ENCODE peak calls at places on chromosome 15, in nine cellular contexts. One of them, this sample, is unnamed.

GRCh38 chr15:79117442-79118204 is 27.0 kb upstream of the RASGRF1 start:
- DNase-seq in H1: peak
- DNase-seq in spleen: no peak
- DNase-seq in HCT116: no peak
- DNase-seq in breast epithelium: no peak
- DNase-seq in prostate gland: no peak
- DNase-seq in HepG2: no peak
- DNase-seq in suprapubic skin: no peak
- DNase-seq in sigmoid colon: no peak
- DNase-seq in this sample: peak

GRCh38 chr15:48781002-48781401 is 29.9 kb downstream of the CEP152 start:
- DNase-seq in H1: no peak
- DNase-seq in spleen: no peak
- DNase-seq in HCT116: no peak
- DNase-seq in breast epithelium: no peak
- DNase-seq in prostate gland: no peak
- DNase-seq in HepG2: no peak
- DNase-seq in suprapubic skin: no peak
- DNase-seq in sigmoid colon: no peak
- DNase-seq in this sample: no peak

GRCh38 chr15:73518180-73518862 is 75.4 kb downstream of the REC114 start:
- DNase-seq in H1: no peak
- DNase-seq in spleen: no peak
- DNase-seq in HCT116: no peak
- DNase-seq in breast epithelium: no peak
- DNase-seq in prostate gland: no peak
- DNase-seq in HepG2: no peak
- DNase-seq in suprapubic skin: no peak
- DNase-seq in sigmoid colon: no peak
- DNase-seq in this sample: no peak

GRCh38 chr15:86872782-86873181 is 793.1 kb downstream of the AGBL1 start:
- DNase-seq in H1: no peak
- DNase-seq in spleen: no peak
- DNase-seq in HCT116: no peak
- DNase-seq in breast epithelium: no peak
- DNase-seq in prostate gland: no peak
- DNase-seq in HepG2: no peak
- DNase-seq in suprapubic skin: no peak
- DNase-seq in sigmoid colon: no peak
- DNase-seq in this sample: no peak

GRCh38 chr15:85838655-85839054 is 43.9 kb upstream of the KLHL25 start:
- DNase-seq in H1: no peak
- DNase-seq in spleen: no peak
- DNase-seq in HCT116: no peak
- DNase-seq in breast epithelium: no peak
- DNase-seq in prostate gland: no peak
- DNase-seq in HepG2: no peak
- DNase-seq in suprapubic skin: peak
- DNase-seq in sigmoid colon: no peak
- DNase-seq in this sample: no peak

GRCh38 chr15:95760508-95760907 is 570.0 kb upstream of the NR2F2 start:
- DNase-seq in H1: peak
- DNase-seq in spleen: peak
- DNase-seq in HCT116: no peak
- DNase-seq in breast epithelium: no peak
- DNase-seq in prostate gland: no peak
- DNase-seq in HepG2: peak
- DNase-seq in suprapubic skin: no peak
- DNase-seq in sigmoid colon: no peak
- DNase-seq in this sample: no peak

GRCh38 chr15:87365221-87365620 is 891.3 kb downstream of the NTRK3 start:
- DNase-seq in H1: no peak
- DNase-seq in spleen: no peak
- DNase-seq in HCT116: no peak
- DNase-seq in breast epithelium: no peak
- DNase-seq in prostate gland: no peak
- DNase-seq in HepG2: no peak
- DNase-seq in suprapubic skin: no peak
- DNase-seq in sigmoid colon: no peak
- DNase-seq in this sample: no peak

GRCh38 chr15:72175186-72176044 is 22.2 kb downstream of the GRAMD2A start:
- DNase-seq in H1: no peak
- DNase-seq in spleen: peak
- DNase-seq in HCT116: no peak
- DNase-seq in breast epithelium: no peak
- DNase-seq in prostate gland: peak
- DNase-seq in HepG2: no peak
- DNase-seq in suprapubic skin: no peak
- DNase-seq in sigmoid colon: no peak
- DNase-seq in this sample: no peak

GRCh38 chr15:48285329-48286214 is 45.7 kb upstream of the DUT start:
- DNase-seq in H1: peak
- DNase-seq in spleen: no peak
- DNase-seq in HCT116: peak
- DNase-seq in breast epithelium: peak
- DNase-seq in prostate gland: peak
- DNase-seq in HepG2: peak
- DNase-seq in suprapubic skin: no peak
- DNase-seq in sigmoid colon: peak
- DNase-seq in this sample: no peak

GRCh38 chr15:40103124-40103858 is 5.4 kb downstream of the BMF start:
- DNase-seq in H1: peak
- DNase-seq in spleen: peak
- DNase-seq in HCT116: no peak
- DNase-seq in breast epithelium: peak
- DNase-seq in prostate gland: peak
- DNase-seq in HepG2: no peak
- DNase-seq in suprapubic skin: peak
- DNase-seq in sigmoid colon: peak
- DNase-seq in this sample: no peak

GRCh38 chr15:51799908-51800252 is 29.6 kb upstream of the TMOD3 start:
- DNase-seq in H1: no peak
- DNase-seq in spleen: no peak
- DNase-seq in HCT116: no peak
- DNase-seq in breast epithelium: no peak
- DNase-seq in prostate gland: no peak
- DNase-seq in HepG2: no peak
- DNase-seq in suprapubic skin: no peak
- DNase-seq in sigmoid colon: no peak
- DNase-seq in this sample: no peak

GRCh38 chr15:55389276-55389631 is 18.9 kb downstream of the CCPG1 start:
- DNase-seq in H1: no peak
- DNase-seq in spleen: no peak
- DNase-seq in HCT116: no peak
- DNase-seq in breast epithelium: no peak
- DNase-seq in prostate gland: no peak
- DNase-seq in HepG2: no peak
- DNase-seq in suprapubic skin: no peak
- DNase-seq in sigmoid colon: no peak
- DNase-seq in this sample: no peak
- TF ChIP-seq POLR2AphosphoS5 in H1: no peak
- TF ChIP-seq POLR2AphosphoS5 in spleen: no peak
- TF ChIP-seq POLR2AphosphoS5 in HCT116: no peak
- TF ChIP-seq POLR2AphosphoS5 in breast epithelium: no peak
- TF ChIP-seq POLR2AphosphoS5 in prostate gland: no peak
- TF ChIP-seq POLR2AphosphoS5 in HepG2: no peak
- TF ChIP-seq POLR2AphosphoS5 in suprapubic skin: no peak
- TF ChIP-seq POLR2AphosphoS5 in sigmoid colon: no peak
- TF ChIP-seq POLR2AphosphoS5 in this sample: no peak

GRCh38 chr15:74800559-74801094 is 12.0 kb upstream of the LMAN1L start:
- DNase-seq in H1: no peak
- DNase-seq in spleen: peak
- DNase-seq in HCT116: no peak
- DNase-seq in breast epithelium: no peak
- DNase-seq in prostate gland: no peak
- DNase-seq in HepG2: no peak
- DNase-seq in suprapubic skin: no peak
- DNase-seq in sigmoid colon: no peak
- DNase-seq in this sample: no peak

GRCh38 chr15:74799255-74799842 is 13.3 kb upstream of the LMAN1L start:
- DNase-seq in H1: no peak
- DNase-seq in spleen: peak
- DNase-seq in HCT116: no peak
- DNase-seq in breast epithelium: no peak
- DNase-seq in prostate gland: no peak
- DNase-seq in HepG2: no peak
- DNase-seq in suprapubic skin: no peak
- DNase-seq in sigmoid colon: peak
- DNase-seq in this sample: no peak

GRCh38 chr15:74801311-74801997 is 11.2 kb upstream of the LMAN1L start:
- DNase-seq in H1: no peak
- DNase-seq in spleen: no peak
- DNase-seq in HCT116: no peak
- DNase-seq in breast epithelium: no peak
- DNase-seq in prostate gland: no peak
- DNase-seq in HepG2: no peak
- DNase-seq in suprapubic skin: no peak
- DNase-seq in sigmoid colon: no peak
- DNase-seq in this sample: no peak

GRCh38 chr15:74798388-74799254 is 14.0 kb upstream of the LMAN1L start:
- DNase-seq in H1: no peak
- DNase-seq in spleen: peak
- DNase-seq in HCT116: no peak
- DNase-seq in breast epithelium: peak
- DNase-seq in prostate gland: peak
- DNase-seq in HepG2: no peak
- DNase-seq in suprapubic skin: no peak
- DNase-seq in sigmoid colon: peak
- DNase-seq in this sample: no peak

DNA sequence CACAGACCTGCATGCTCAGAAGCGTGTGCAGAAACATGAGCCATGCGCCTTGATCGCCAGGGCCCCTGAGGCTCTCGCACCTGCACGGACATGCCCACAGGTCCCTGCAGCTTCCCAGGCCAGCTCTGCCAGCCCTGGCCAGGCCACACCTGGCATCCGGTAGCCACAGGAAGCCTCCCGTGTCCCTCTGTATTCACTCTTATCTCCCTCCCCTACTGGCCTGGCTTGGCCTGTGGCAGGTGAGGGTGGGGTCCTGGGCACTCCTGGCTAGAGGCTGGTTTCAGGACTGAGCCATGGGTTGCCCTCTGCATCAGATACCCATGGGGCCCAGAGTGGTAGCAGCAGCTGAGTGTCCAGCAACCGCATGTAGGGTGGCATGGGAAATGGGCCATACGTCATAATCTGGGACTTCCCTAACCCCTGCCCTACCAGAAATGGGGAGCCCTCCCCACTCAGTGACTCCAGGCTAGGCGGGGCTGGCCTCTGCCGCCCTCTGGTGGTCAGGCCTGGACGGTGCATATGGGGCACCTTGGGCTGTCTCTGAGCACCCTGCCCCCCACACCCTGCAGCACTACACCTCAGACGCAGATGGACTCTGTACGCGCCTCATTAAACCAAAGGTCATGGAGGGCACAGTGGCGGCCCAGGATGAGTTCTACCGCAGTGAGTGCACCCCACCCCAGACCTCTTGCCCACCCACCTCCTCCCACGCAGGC is 12.6 kb upstream of the LMAN1L start:
- DNase-seq in H1: peak
- DNase-seq in spleen: peak
- DNase-seq in HCT116: peak
- DNase-seq in breast epithelium: peak
- DNase-seq in prostate gland: peak
- DNase-seq in HepG2: peak
- DNase-seq in suprapubic skin: peak
- DNase-seq in sigmoid colon: peak
- DNase-seq in this sample: no peak
- TF ChIP-seq POLR2A in H1: no peak
- TF ChIP-seq POLR2A in spleen: no peak
- TF ChIP-seq POLR2A in HCT116: no peak
- TF ChIP-seq POLR2A in breast epithelium: no peak
- TF ChIP-seq POLR2A in prostate gland: no peak
- TF ChIP-seq POLR2A in HepG2: no peak
- TF ChIP-seq POLR2A in suprapubic skin: no peak
- TF ChIP-seq POLR2A in sigmoid colon: no peak
- TF ChIP-seq POLR2A in this sample: no peak

GRCh38 chr15:80160570-80161156 is 7.9 kb downstream of the FAH start:
- DNase-seq in H1: no peak
- DNase-seq in spleen: peak
- DNase-seq in HCT116: no peak
- DNase-seq in breast epithelium: peak
- DNase-seq in prostate gland: no peak
- DNase-seq in HepG2: peak
- DNase-seq in suprapubic skin: peak
- DNase-seq in sigmoid colon: peak
- DNase-seq in this sample: no peak

GRCh38 chr15:80159811-80160569 is 7.2 kb downstream of the FAH start:
- DNase-seq in H1: no peak
- DNase-seq in spleen: no peak
- DNase-seq in HCT116: no peak
- DNase-seq in breast epithelium: no peak
- DNase-seq in prostate gland: no peak
- DNase-seq in HepG2: no peak
- DNase-seq in suprapubic skin: no peak
- DNase-seq in sigmoid colon: no peak
- DNase-seq in this sample: peak

GRCh38 chr15:80161473-80162016 is 8.7 kb downstream of the FAH start:
- DNase-seq in H1: no peak
- DNase-seq in spleen: no peak
- DNase-seq in HCT116: no peak
- DNase-seq in breast epithelium: no peak
- DNase-seq in prostate gland: no peak
- DNase-seq in HepG2: no peak
- DNase-seq in suprapubic skin: no peak
- DNase-seq in sigmoid colon: peak
- DNase-seq in this sample: no peak

GRCh38 chr15:80157215-80157614 is 4.4 kb downstream of the FAH start:
- DNase-seq in H1: no peak
- DNase-seq in spleen: no peak
- DNase-seq in HCT116: no peak
- DNase-seq in breast epithelium: no peak
- DNase-seq in prostate gland: no peak
- DNase-seq in HepG2: no peak
- DNase-seq in suprapubic skin: no peak
- DNase-seq in sigmoid colon: no peak
- DNase-seq in this sample: no peak

DNA sequence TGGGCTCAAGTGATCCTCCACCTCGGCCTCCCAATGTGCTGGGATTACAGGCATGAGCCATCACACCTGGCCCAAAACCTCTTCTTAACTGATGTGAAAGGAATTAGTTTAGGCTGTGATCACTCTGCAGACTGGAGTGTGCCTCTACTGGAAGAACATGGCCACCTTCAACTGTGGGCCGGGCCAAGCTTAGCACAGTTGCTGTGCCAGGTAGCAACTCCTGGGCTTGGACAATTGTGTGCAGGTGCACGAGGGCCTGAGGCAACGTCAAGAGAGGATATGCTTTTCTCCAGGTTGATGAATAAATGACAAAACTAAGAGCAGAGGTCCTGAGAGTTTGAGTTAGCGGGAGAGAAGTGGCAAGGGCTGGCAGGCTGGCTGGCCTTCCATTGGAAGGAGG is 6.5 kb downstream of the FAH start:
- DNase-seq in H1: no peak
- DNase-seq in spleen: no peak
- DNase-seq in HCT116: no peak
- DNase-seq in breast epithelium: no peak
- DNase-seq in prostate gland: no peak
- DNase-seq in HepG2: no peak
- DNase-seq in suprapubic skin: no peak
- DNase-seq in sigmoid colon: no peak
- DNase-seq in this sample: no peak
- H3K27ac ChIP-seq in H1: no peak
- H3K27ac ChIP-seq in spleen: no peak
- H3K27ac ChIP-seq in HCT116: no peak
- H3K27ac ChIP-seq in breast epithelium: no peak
- H3K27ac ChIP-seq in prostate gland: no peak
- H3K27ac ChIP-seq in HepG2: no peak
- H3K27ac ChIP-seq in suprapubic skin: no peak
- H3K27ac ChIP-seq in sigmoid colon: no peak
- H3K27ac ChIP-seq in this sample: no peak

GRCh38 chr15:66774001-66774814 is 72.2 kb downstream of the SMAD6 start:
- DNase-seq in H1: peak
- DNase-seq in spleen: peak
- DNase-seq in HCT116: peak
- DNase-seq in breast epithelium: peak
- DNase-seq in prostate gland: peak
- DNase-seq in HepG2: peak
- DNase-seq in suprapubic skin: peak
- DNase-seq in sigmoid colon: peak
- DNase-seq in this sample: peak
- TF ChIP-seq POLR2AphosphoS5 in H1: no peak
- TF ChIP-seq POLR2AphosphoS5 in spleen: peak
- TF ChIP-seq POLR2AphosphoS5 in HCT116: no peak
- TF ChIP-seq POLR2AphosphoS5 in breast epithelium: peak
- TF ChIP-seq POLR2AphosphoS5 in prostate gland: peak
- TF ChIP-seq POLR2AphosphoS5 in HepG2: no peak
- TF ChIP-seq POLR2AphosphoS5 in suprapubic skin: no peak
- TF ChIP-seq POLR2AphosphoS5 in sigmoid colon: no peak
- TF ChIP-seq POLR2AphosphoS5 in this sample: peak